ENCODE peak calls at places on chromosomes 12 and 14, in four cellular contexts. F, V, M and U are unnamed samples. For H3K4me1, the result is how much of the 10 kb centered on the place peaks cover.

GRCh38 chr12:16166563-16167470 is 110.7 kb downstream of the SLC15A5 start:
- DNase-seq in F (no peak), V (no peak), M (no peak), U (no peak)

GRCh38 chr14:22184157-22185025 is 404.6 kb downstream of the DAD1 start:
- DNase-seq in F (no peak), V (no peak), M (no peak), U (no peak)

GRCh38 chr12:56297400-56297799 is 2.7 kb downstream of the CS start:
- DNase-seq in F (no peak), V (no peak), M (no peak), U (no peak)

GRCh38 chr12:55720894-55721444 is 776 bp downstream of the RDH5 start:
- DNase-seq in F (peak), V (peak), M (peak), U (no peak)

GRCh38 chr12:15289192-15289591 is 33.1 kb upstream of the PTPRO start:
- DNase-seq in F (no peak), V (no peak), M (no peak), U (no peak)

GRCh38 chr12:32053881-32054624 is 52.6 kb upstream of the BICD1 start:
- DNase-seq in F (no peak), V (no peak), M (no peak), U (no peak)

GRCh38 chr14:32259368-32260013 is 56.4 kb upstream of the RNU6-8 start:
- DNase-seq in F (peak), V (no peak), M (no peak), U (no peak)

GRCh38 chr14:39875028-39875427 is 442.8 kb upstream of the FBXO33 start:
- DNase-seq in F (no peak), V (no peak), M (no peak), U (no peak)

GRCh38 chr12:121797937-121798801 is 4.7 kb upstream of the RHOF start:
- DNase-seq in F (peak), V (peak), M (peak), U (peak)

GRCh38 chr14:56703947-56704346 is 106.3 kb downstream of the OTX2 start:
- DNase-seq in F (no peak), V (no peak), M (no peak), U (no peak)

GRCh38 chr14:96681826-96682225 is 115.4 kb upstream of the VRK1 start:
- DNase-seq in F (no peak), V (no peak), M (no peak), U (no peak)

GRCh38 chr12:132161046-132161781 is 17.0 kb downstream of the NOC4L start:
- DNase-seq in F (no peak), V (no peak), M (no peak), U (no peak)

GRCh38 chr12:44749566-44749965 is 126.5 kb downstream of the NELL2 start:
- DNase-seq in F (no peak), V (no peak), M (no peak), U (no peak)

GRCh38 chr12:75891072-75891471 is 140.5 kb downstream of the PHLDA1 start:
- DNase-seq in F (no peak), V (no peak), M (no peak), U (no peak)

GRCh38 chr12:104201238-104202001 is 14.2 kb upstream of the TXNRD1 start:
- DNase-seq in F (peak), V (peak), M (no peak), U (peak)

GRCh38 chr14:75832621-75833297 is 149.0 kb downstream of the TGFB3 start:
- DNase-seq in F (no peak), V (peak), M (no peak), U (no peak)

GRCh38 chr12:109734219-109735000 is 20.8 kb downstream of the FAM222A start:
- DNase-seq in F (peak), V (peak), M (peak), U (no peak)

GRCh38 chr14:102938191-102938590 is 15.7 kb downstream of the AMN start:
- DNase-seq in F (no peak), V (no peak), M (no peak), U (no peak)

GRCh38 chr14:64773046-64773445 is 68.8 kb downstream of the PLEKHG3 start:
- DNase-seq in F (no peak), V (no peak), M (peak), U (no peak)

GRCh38 chr12:93183940-93184663 is 193.6 kb upstream of the NUDT4 start:
- DNase-seq in F (no peak), V (no peak), M (peak), U (no peak)

GRCh38 chr14:94373708-94374107 is 14.7 kb downstream of the SERPINA1 start:
- DNase-seq in F (no peak), V (no peak), M (no peak), U (no peak)

GRCh38 chr14:65042731-65043372 is 56.2 kb downstream of the FNTB start:
- DNase-seq in F (no peak), V (peak), M (no peak), U (no peak)

GRCh38 chr14:31360919-31361662 is 59.3 kb downstream of the HEATR5A start:
- DNase-seq in F (no peak), V (no peak), M (no peak), U (no peak)

GRCh38 chr12:20629414-20630156 is 65.5 kb upstream of the SLCO1C1 start:
- DNase-seq in F (no peak), V (no peak), M (peak), U (no peak)

GRCh38 chr12:101773560-101774206 is 34.4 kb upstream of the SYCP3 start:
- DNase-seq in F (peak), V (peak), M (peak), U (peak)

GRCh38 chr14:51950007-51950406 is 39.3 kb upstream of the RTRAF start:
- DNase-seq in F (no peak), V (no peak), M (no peak), U (no peak)

GRCh38 chr14:34710744-34711143 is 3.6 kb downstream of the CFL2 start:
- DNase-seq in F (no peak), V (no peak), M (no peak), U (no peak)

GRCh38 chr12:95736631-95737030 is 53.9 kb downstream of the NTN4 start:
- DNase-seq in F (no peak), V (no peak), M (peak), U (no peak)

GRCh38 chr12:113424915-113425823 is 3.0 kb downstream of the SDSL start:
- DNase-seq in F (peak), V (peak), M (no peak), U (peak)

GRCh38 chr12:28209782-28210181 is 19.5 kb downstream of the CCDC91 start:
- DNase-seq in F (peak), V (no peak), M (no peak), U (no peak)

GRCh38 chr12:82124711-82125110 is 233.5 kb downstream of the CCDC59 start:
- DNase-seq in F (no peak), V (no peak), M (no peak), U (peak)

GRCh38 chr12:58882796-58883195 is 37.5 kb downstream of the LRIG3 start:
- DNase-seq in F (peak), V (no peak), M (no peak), U (no peak)

GRCh38 chr12:10940389-10940788 is 1.3 kb upstream of the TAS2R14 start:
- DNase-seq in F (no peak), V (no peak), M (no peak), U (no peak)

GRCh38 chr14:55624913-55625312 is 44.9 kb downstream of the KTN1 start:
- DNase-seq in F (no peak), V (no peak), M (no peak), U (no peak)

DNA sequence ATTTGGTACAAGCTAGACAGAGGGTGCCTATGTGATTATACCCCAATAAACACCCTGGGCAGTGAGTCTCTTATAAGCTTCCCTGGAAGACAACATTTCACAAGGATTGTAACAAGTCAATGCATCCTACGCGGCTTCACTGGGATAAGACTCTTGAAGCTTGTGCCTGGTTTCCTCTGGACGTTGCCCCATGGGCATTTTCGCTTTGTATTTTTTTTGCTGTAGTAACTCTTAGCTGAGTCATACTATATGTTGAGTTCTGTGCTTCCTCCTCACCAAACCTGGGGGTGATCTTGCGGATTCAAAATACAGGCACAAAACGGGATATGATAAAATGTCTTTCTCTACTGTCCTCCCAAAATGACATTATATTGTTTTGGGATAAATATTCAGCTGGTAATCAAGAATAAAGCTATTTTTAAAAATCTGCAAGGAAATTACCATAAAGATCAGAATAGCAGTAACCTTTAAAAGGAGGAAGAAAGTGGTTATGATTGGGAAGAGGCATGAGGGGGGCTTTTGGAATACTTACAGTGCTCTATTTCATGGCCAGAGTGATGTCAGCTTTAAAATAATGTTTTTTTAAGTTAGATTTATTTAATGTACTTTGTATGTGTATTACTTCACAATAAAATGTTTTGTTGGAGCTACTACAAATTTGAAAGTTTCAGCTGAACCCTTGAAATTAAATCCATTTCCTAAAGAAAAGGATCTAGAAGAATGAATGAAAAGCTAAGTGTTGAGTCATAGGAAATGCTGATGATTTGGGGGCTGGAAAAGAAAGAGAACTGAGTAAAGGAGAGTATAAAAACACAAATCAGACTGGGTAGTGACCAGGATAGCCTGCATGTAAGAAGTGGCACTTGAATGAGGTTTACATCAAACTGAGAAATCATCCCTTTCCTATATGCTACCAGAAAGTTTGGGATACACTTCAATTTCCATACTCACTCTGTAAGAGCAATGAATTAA is 14.7 kb downstream of the BTBD7 start:
- DNase-seq in F (no peak), V (no peak), M (no peak), U (no peak)
- H3K4me1 ChIP-seq in F (under half), V (half or more), M (half or more), U (under half)

DNA sequence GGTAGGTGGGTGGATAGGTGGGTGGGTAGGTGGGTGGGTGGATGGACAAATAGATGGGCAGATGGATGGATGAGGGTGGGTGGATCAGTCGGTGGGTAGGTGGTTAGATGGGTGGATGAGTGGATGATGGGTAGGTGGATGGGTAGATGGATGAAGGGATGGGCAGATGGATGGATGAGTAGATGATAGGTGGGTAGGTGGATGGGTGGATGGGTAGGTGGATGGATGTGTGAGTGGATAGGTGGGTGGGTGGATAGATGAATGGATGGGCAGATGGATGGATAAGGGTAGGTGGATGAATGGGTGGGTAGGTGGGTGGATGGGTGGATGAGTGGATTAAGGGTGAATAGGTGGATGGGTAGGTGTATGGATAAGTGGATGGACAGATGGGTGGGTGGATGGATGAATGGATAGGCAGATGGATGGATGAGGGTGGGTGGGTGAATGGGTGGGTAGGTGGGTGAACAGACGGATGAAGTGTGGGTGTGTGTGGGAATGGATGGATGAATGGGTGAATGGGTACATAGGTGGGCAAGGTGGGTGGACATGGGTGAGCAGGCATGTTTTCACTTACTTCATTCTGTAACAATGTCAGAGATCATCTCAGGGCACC is 3.3 kb upstream of the INF2 start:
- DNase-seq in F (no peak), V (no peak), M (no peak), U (no peak)
- H3K4me1 ChIP-seq in F (half or more), V (half or more), M (half or more), U (under half)

GRCh38 chr14:77979666-77980351 is 179.9 kb downstream of the ADCK1 start:
- DNase-seq in F (peak), V (no peak), M (no peak), U (peak)

GRCh38 chr14:77973246-77973645 is 173.3 kb downstream of the ADCK1 start:
- DNase-seq in F (no peak), V (no peak), M (no peak), U (no peak)

GRCh38 chr14:77980475-77981321 is 180.8 kb downstream of the ADCK1 start:
- DNase-seq in F (peak), V (peak), M (no peak), U (no peak)

GRCh38 chr14:77979171-77979570 is 179.3 kb downstream of the ADCK1 start:
- DNase-seq in F (no peak), V (no peak), M (no peak), U (no peak)
- H3K4me1 ChIP-seq in F (under half), V (under half), M (under half), U (under half)

GRCh38 chr12:99959549-99960170 is 25.1 kb downstream of the ANKS1B start:
- DNase-seq in F (no peak), V (no peak), M (no peak), U (no peak)
- H3K4me1 ChIP-seq in F (under half), V (under half), M (under half), U (under half)

DNA sequence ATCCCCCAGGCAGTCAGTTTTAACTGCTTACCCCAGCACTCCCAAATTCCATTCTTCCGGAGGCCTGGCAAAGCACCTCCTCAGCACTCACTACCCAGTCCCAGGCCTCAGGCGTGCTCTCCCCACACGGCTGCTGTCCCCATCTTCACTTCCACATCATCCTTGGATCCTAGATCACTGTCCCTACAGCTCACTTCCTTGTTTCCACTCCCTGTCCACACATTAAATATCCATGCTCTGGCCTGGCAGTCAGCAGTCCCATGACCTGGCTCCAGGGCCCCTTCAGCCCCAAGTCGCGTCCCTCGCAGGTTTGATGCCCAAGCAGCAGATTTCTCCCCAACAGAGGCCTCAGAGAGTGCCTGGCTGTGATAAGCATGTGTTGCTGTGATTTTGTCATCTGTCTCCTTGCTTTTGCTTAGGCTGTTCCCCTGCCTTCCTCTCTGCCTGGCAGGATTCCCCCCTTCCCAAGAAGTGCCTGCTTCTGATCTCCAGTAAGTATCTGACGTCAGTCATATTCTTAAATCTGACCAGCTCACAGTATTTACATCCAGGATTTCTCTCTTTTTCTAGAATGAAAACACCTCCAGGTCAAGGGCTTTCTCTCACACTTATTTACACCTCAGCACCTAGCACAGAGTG is 241.7 kb downstream of the ZFP36L1 start:
- DNase-seq in F (no peak), V (no peak), M (no peak), U (no peak)
- H3K4me1 ChIP-seq in F (under half), V (half or more), M (half or more), U (under half)

DNA sequence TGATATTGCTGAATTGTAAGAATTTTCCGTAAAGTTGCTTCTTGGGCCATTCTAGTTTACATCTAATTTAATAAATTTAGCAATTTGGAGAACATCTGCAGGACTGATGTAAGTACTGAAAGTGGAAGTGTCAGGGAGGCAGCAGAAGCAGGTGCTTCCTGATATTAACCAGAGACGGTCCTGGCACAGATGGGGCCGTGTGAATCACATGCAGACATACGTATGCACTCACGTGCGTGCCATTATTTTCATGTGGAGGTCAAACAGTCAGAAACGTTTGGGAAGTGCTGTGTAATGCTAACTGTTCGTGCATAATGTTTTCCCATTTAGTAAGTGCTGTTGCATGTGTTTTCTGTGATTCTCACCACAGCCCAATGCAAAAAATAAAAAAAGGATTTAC is 87.8 kb upstream of the DYNC1H1 start:
- DNase-seq in F (no peak), V (peak), M (peak), U (no peak)
- H3K4me1 ChIP-seq in F (under half), V (half or more), M (under half), U (under half)

GRCh38 chr12:120687570-120688289 is 781 bp downstream of the MLEC start:
- DNase-seq in F (peak), V (no peak), M (no peak), U (peak)

GRCh38 chr12:120690083-120690450 is 3.1 kb downstream of the MLEC start:
- DNase-seq in F (no peak), V (no peak), M (no peak), U (no peak)

GRCh38 chr12:120690978-120691377 is 4.0 kb downstream of the MLEC start:
- DNase-seq in F (no peak), V (no peak), M (no peak), U (no peak)

GRCh38 chr12:120688527-120689071 is 1.6 kb downstream of the MLEC start:
- DNase-seq in F (no peak), V (no peak), M (no peak), U (peak)

GRCh38 chr12:120689397-120690082 is 2.6 kb downstream of the MLEC start:
- DNase-seq in F (no peak), V (no peak), M (no peak), U (peak)
- H3K4me1 ChIP-seq in F (under half), V (half or more), M (under half), U (under half)